ENCODE peak calls at places on chromosomes 3 and 15, in five cellular contexts. G is ovary, Z is A549, E is uterus, P is IMR-90. T is an unnamed sample.

GRCh38 chr15:57566840-57567239 is 24.9 kb upstream of the MYZAP start:
- DNase-seq in E (no peak), G (peak; percentile 32), P (no peak), Z (no peak), T (peak; percentile 67)

GRCh38 chr15:98523912-98524255 is 124.5 kb upstream of the IGF1R start:
- DNase-seq in Z (no peak), P (no peak), G (no peak), E (no peak), T (no peak)

GRCh38 chr15:74564182-74564581 is 23.2 kb downstream of the ARID3B start:
- DNase-seq in Z (no peak), P (no peak), E (no peak), G (no peak), T (no peak)

GRCh38 chr3:161171113-161171512 is 50.0 kb upstream of the NMD3 start:
- DNase-seq in P (peak; percentile 72), E (peak; percentile 57), G (peak; percentile 48), Z (peak; percentile 3), T (no peak)

GRCh38 chr3:8494332-8494731 is 7.3 kb upstream of the LMCD1 start:
- DNase-seq in Z (no peak), E (no peak), P (no peak), G (no peak), T (no peak)

GRCh38 chr3:47005212-47006144 is 26.0 kb downstream of the NBEAL2 start:
- DNase-seq in G (no peak), Z (no peak), E (peak; percentile 13), P (no peak), T (peak; percentile 45)

GRCh38 chr3:172654470-172654869 is 56.4 kb downstream of the NCEH1 start:
- DNase-seq in Z (no peak), E (no peak), G (no peak), P (no peak), T (no peak)

GRCh38 chr15:67897646-67898045 is 57.8 kb upstream of the RNU6-1 start:
- DNase-seq in G (no peak), Z (no peak), P (no peak), E (no peak), T (no peak)

GRCh38 chr15:32905481-32905880 is 187.7 kb downstream of the GREM1 start:
- DNase-seq in Z (no peak), P (peak; percentile 31), E (no peak), G (no peak), T (no peak)

GRCh38 chr3:184345678-184346144 is 8.3 kb downstream of the FAM131A start:
- DNase-seq in Z (peak; percentile 68), P (peak; percentile 50), G (no peak), E (no peak), T (no peak)

GRCh38 chr3:94395851-94396250 is 333.0 kb downstream of the NSUN3 start:
- DNase-seq in G (no peak), P (no peak), E (no peak), Z (no peak), T (no peak)

GRCh38 chr3:98376631-98377030 is 13.8 kb upstream of the OR5K3 start:
- DNase-seq in E (no peak), Z (no peak), G (no peak), P (no peak), T (no peak)

GRCh38 chr3:55676643-55677042 is 189.5 kb upstream of the WNT5A start:
- DNase-seq in E (no peak), Z (no peak), P (no peak), G (no peak), T (no peak)

GRCh38 chr3:32819581-32820348 is 2.0 kb downstream of the TRIM71 start:
- DNase-seq in E (no peak), P (no peak), G (no peak), Z (no peak), T (no peak)

GRCh38 chr15:93897377-93897776 is 334.0 kb upstream of the MCTP2 start:
- DNase-seq in E (no peak), G (no peak), Z (no peak), P (no peak), T (no peak)

GRCh38 chr3:16056210-16056607 is 118.3 kb upstream of the GALNT15 start:
- DNase-seq in P (no peak), Z (peak; percentile 44), E (no peak), G (no peak), T (no peak)

GRCh38 chr3:176872771-176873209 is 324.5 kb downstream of the TBL1XR1 start:
- DNase-seq in G (peak; percentile 40), P (peak; percentile 56), Z (peak; percentile 44), E (no peak), T (peak; percentile 48)

GRCh38 chr3:55947406-55947805 is 460.3 kb upstream of the WNT5A start:
- DNase-seq in G (no peak), P (no peak), E (no peak), Z (no peak), T (no peak)

GRCh38 chr15:41855121-41855941 is 16.7 kb downstream of the PLA2G4B start:
- DNase-seq in G (no peak), Z (no peak), P (no peak), E (no peak), T (no peak)

GRCh38 chr15:58472821-58473581 is 41.2 kb downstream of the LIPC start:
- DNase-seq in G (no peak), P (peak; percentile 53), Z (no peak), E (no peak), T (no peak)

GRCh38 chr3:147409143-147410121 is at the start of gene ZIC1:
- DNase-seq in G (no peak), E (no peak), P (no peak), Z (no peak), T (no peak)

DNA sequence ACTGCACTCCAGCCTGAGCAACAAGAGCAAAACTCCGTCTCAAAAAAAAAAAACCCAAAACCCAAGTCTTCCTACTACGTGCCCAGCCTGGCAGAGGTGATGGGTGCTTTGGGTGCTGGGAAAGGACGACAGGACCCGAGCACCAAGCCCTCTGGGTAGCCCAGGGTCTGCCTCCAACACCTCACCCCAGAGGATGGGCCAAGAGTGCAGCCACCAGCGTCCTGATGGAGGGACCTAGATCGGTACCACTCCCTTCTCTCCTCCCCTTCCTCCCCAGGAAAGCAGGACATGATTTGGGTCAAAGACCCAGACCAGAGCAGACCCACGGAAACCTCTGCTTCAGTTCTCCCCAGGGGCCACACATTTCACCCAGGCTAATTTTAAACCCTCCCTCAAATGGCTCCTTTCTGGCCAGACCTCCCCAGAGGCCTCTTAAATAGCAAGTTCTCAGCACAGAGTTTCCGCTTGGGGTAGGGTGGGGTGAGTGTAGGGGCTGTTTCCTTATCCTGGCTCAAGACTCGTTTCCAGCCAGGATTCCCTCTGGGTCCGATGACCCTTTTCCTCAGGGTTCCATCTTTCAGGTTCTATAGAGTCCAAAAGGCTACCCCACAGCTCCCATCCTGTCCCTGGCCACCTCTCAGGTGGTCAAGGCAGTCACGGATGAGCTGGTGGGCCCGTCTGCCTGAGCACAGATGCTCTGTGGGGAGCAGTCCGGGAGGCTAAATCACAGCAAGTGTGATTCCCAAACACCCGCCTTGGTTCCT is 20.5 kb downstream of the RBPMS2 start:
- DNase-seq in E (no peak), P (no peak), Z (no peak), G (no peak), T (no peak)
- TF ChIP-seq POLR2A in E (no peak), P (no peak), Z (no peak), G (no peak), T (no peak)

GRCh38 chr3:113743006-113743639 is 2.9 kb downstream of the NAA50 start:
- DNase-seq in G (no peak), P (no peak), E (no peak), Z (no peak), T (no peak)
- H3K4me3 ChIP-seq in G (no peak overlapping the region), P (no peak overlapping the region), E (no peak overlapping the region), Z (no peak overlapping the region), T (no peak overlapping the region)

GRCh38 chr3:171199473-171199829 is 172.9 kb upstream of the SLC2A2 start:
- DNase-seq in P (no peak), E (no peak), Z (no peak), G (no peak), T (no peak)

GRCh38 chr3:171200052-171201029 is 173.8 kb upstream of the SLC2A2 start:
- DNase-seq in G (no peak), P (no peak), E (no peak), Z (no peak), T (no peak)

GRCh38 chr3:171201825-171202224 is 175.3 kb upstream of the SLC2A2 start:
- DNase-seq in P (no peak), G (no peak), E (no peak), Z (no peak), T (no peak)

GRCh38 chr3:171195686-171196085 is 169.2 kb upstream of the SLC2A2 start:
- DNase-seq in Z (no peak), G (no peak), P (no peak), E (no peak), T (no peak)

GRCh38 chr3:171198781-171199472 is 172.4 kb upstream of the SLC2A2 start:
- DNase-seq in Z (no peak), P (no peak), E (no peak), G (no peak), T (no peak)
- H3K4me1 ChIP-seq in Z (peaks cover 5% of the 10 kb centered on the region), P (no peaks in the 10 kb centered on the region), E (no peaks in the 10 kb centered on the region), G (no peaks in the 10 kb centered on the region), T (no peaks in the 10 kb centered on the region)

GRCh38 chr15:43792761-43793493 is 807 bp downstream of the SERF2 start:
- DNase-seq in Z (no peak), P (peak; percentile 34), G (peak; percentile 36), E (no peak), T (no peak)

GRCh38 chr15:43793647-43794046 is 1.5 kb downstream of the SERF2 start:
- DNase-seq in E (no peak), G (no peak), Z (no peak), P (no peak), T (no peak)

GRCh38 chr15:43794269-43795037 is 2.3 kb downstream of the SERF2 start:
- DNase-seq in Z (no peak), P (peak; percentile 65), G (no peak), E (no peak), T (no peak)

GRCh38 chr15:43789409-43789808 is 2.7 kb upstream of the SERF2 start:
- DNase-seq in G (no peak), E (no peak), P (no peak), Z (no peak), T (no peak)

DNA sequence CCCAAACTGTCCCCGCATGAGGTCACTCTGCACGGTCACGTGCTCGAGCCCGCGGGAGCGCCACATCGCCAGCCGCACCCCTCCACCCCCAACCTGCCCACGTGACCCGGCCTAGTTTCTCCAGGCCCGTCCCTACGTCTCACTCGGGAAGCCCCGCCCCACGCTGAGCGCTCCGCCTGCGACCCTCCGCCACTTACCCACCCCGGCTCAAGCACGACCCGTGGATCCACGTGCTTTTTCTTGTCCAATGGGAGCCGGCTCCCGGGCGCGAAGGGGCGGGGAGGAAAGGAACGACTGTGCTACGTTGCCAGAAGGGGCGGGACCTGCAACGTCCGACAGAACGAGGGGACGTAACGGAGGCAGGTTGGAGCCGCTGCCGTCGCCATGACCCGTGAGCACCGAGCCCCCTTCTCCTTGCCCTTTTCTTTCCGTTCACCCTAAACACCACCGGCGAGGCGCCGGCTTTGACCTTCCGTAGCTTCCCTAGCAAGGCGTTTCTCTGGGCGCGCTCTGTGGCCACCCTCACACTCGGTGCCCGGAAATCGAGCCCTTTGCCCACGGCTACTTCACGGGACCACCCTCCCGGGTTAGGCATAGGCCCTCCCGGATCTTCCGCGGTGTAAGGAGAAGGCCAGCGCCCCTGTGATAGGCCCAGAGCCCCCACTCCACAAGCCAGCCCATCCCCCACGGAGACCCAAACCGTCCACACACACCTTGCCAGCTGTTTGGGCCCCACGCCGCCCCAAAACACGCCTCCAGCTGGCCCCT is at the start of gene SERF2:
- DNase-seq in G (peak; percentile 100), E (peak; percentile 100), Z (peak; percentile 99), P (peak; percentile 99), T (peak; percentile 100)
- TF ChIP-seq POLR2A in G (peak; percentile 98), E (peak; percentile 99), Z (peak; percentile 92), P (peak; percentile 98), T (peak; percentile 98)